ENCODE peak calls at places on chromosomes 12 and 14, in ten cellular contexts. E is coronary artery; C is KBM-7; M is AG08395; Z is HS-5; G is NCI-H748 treated with DMSO at 0.1 percent for 48 hours; Q is stimulated activated CD4-positive, alpha-beta T cell treated with anti-CD3 and anti-CD28 coated beads, TNF-alpha, amount 100 ng/mL, for 1 hour; T is upper lobe of right lung; A is ACHN; W is HT1080. J is an unnamed sample.
A peak's percentile ranks its signal among the peaks of the same experiment; 100 is the strongest.

GRCh38 chr12:42932937-42933336 is 343.4 kb upstream of the PRICKLE1 start:
- DNase-seq in Q (no peak), E (no peak), G (no peak), M (no peak), T (no peak), Z (no peak), C (no peak), W (no peak), A (no peak), J (no peak)

GRCh38 chr14:73786632-73786941 is 65.0 kb upstream of the PTGR2 start:
- DNase-seq in M (no peak), T (peak; percentile 81), W (peak; percentile 38), C (peak; percentile 34), G (no peak), E (no peak), Z (no peak), Q (no peak), A (peak; percentile 22), J (peak; percentile 45)

GRCh38 chr12:130364578-130364977 is 26.9 kb downstream of the PIWIL1 start:
- DNase-seq in A (no peak), Q (no peak), G (no peak), W (no peak), M (no peak), T (no peak), C (no peak), Z (no peak), E (no peak), J (no peak)

GRCh38 chr12:80939231-80939950 is 1.7 kb upstream of the LIN7A start:
- DNase-seq in C (peak; percentile 58), Z (no peak), G (peak; percentile 41), Q (no peak), E (no peak), W (no peak), M (no peak), T (no peak), A (no peak), J (no peak)

GRCh38 chr12:15336772-15337553 is 14.7 kb downstream of the PTPRO start:
- DNase-seq in G (no peak), W (peak; percentile 83), M (peak; percentile 42), C (no peak), E (no peak), A (peak; percentile 97), Q (no peak), T (no peak), Z (peak; percentile 81), J (peak; percentile 64)

GRCh38 chr12:16008442-16008841 is 97.3 kb downstream of the DERA start:
- DNase-seq in E (no peak), T (no peak), M (no peak), Z (no peak), W (no peak), G (no peak), Q (no peak), C (no peak), A (no peak), J (no peak)

GRCh38 chr14:33679461-33680225 is 271.2 kb downstream of the EGLN3 start:
- DNase-seq in E (no peak), Q (no peak), W (peak; percentile 90), Z (peak; percentile 89), C (no peak), A (peak; percentile 53), T (no peak), G (no peak), M (peak; percentile 79), J (peak; percentile 67)

GRCh38 chr14:92022036-92022435 is 17.8 kb downstream of the TRIP11 start:
- DNase-seq in G (no peak), W (no peak), A (no peak), C (no peak), M (no peak), Q (no peak), Z (no peak), E (no peak), T (no peak), J (no peak)

GRCh38 chr12:124599074-124599999 is 31.9 kb upstream of the NCOR2 start:
- DNase-seq in Q (no peak), T (no peak), C (peak; percentile 38), G (no peak), M (peak; percentile 56), Z (no peak), A (peak; percentile 57), W (peak; percentile 43), E (no peak), J (peak; percentile 66)

GRCh38 chr14:37697489-37698121 is 102.2 kb downstream of the TTC6 start:
- DNase-seq in T (no peak), W (peak; percentile 47), M (peak; percentile 25), G (no peak), Q (no peak), Z (peak; percentile 65), E (no peak), C (no peak), A (peak; percentile 51), J (peak; percentile 20)

GRCh38 chr14:69312608-69313007 is 52.6 kb downstream of the GALNT16 start:
- DNase-seq in M (no peak), Q (no peak), T (peak; percentile 35), A (no peak), Z (no peak), E (no peak), G (no peak), C (no peak), W (no peak), J (peak; percentile 0)

J was measured in GM03348.